ENCODE peak calls at places on chromosomes 1 and 21, in ten cellular contexts. M is fibroblast of mammary gland; L is GM12864; K is CD8-positive, alpha-beta T cell; S is A673; W is cardiac muscle cell; T is body of pancreas; Z is foreskin fibroblast; P is AG04450; O is heart right ventricle. H is an unnamed sample.

GRCh38 chr1:5836776-5837440 is 155.3 kb downstream of the NPHP4 start:
- DNase-seq in T (peak), W (no peak), M (no peak), P (no peak), L (no peak), K (no peak), O (no peak), S (no peak), Z (no peak), H (no peak)

GRCh38 chr1:167219194-167219593 is 1.5 kb upstream of the POU2F1 start:
- DNase-seq in P (no peak), S (no peak), T (no peak), Z (no peak), L (no peak), W (no peak), M (no peak), O (no peak), K (no peak), H (no peak)

GRCh38 chr21:41361053-41361785 is 608 bp upstream of the MX2 start:
- DNase-seq in M (no peak), T (no peak), K (no peak), S (no peak), Z (no peak), P (no peak), O (no peak), L (no peak), W (peak), H (no peak)

GRCh38 chr1:81254560-81254959 is 546.2 kb upstream of the ADGRL2 start:
- DNase-seq in Z (peak), P (no peak), S (no peak), M (peak), O (no peak), T (no peak), L (no peak), K (no peak), W (peak), H (no peak)

GRCh38 chr1:62111084-62111483 is 83.6 kb upstream of the L1TD1 start:
- DNase-seq in L (no peak), O (no peak), T (no peak), S (peak), W (no peak), M (no peak), Z (no peak), P (no peak), K (no peak), H (no peak)

GRCh38 chr1:84776639-84777038 is 86.4 kb upstream of the SSX2IP start:
- DNase-seq in P (no peak), S (no peak), K (no peak), M (peak), Z (peak), T (no peak), O (no peak), L (no peak), W (no peak), H (no peak)

GRCh38 chr21:43193651-43194302 is 25.0 kb downstream of the CRYAA start:
- DNase-seq in T (peak), M (peak), S (no peak), W (peak), Z (peak), K (peak), O (peak), P (peak), L (no peak), H (no peak)

GRCh38 chr1:21490774-21491482 is 18.3 kb upstream of the ALPL start:
- DNase-seq in T (peak), K (no peak), W (peak), O (no peak), M (peak), S (peak), P (no peak), Z (peak), L (no peak), H (no peak)

GRCh38 chr1:67561704-67562113 is 123.3 kb upstream of the GADD45A start:
- DNase-seq in Z (peak), K (peak), T (peak), W (peak), S (peak), O (peak), M (peak), P (peak), L (peak), H (peak)

GRCh38 chr1:81702903-81703302 is 97.8 kb upstream of the ADGRL2 start:
- DNase-seq in S (no peak), Z (peak), L (no peak), W (peak), T (no peak), K (no peak), O (no peak), P (peak), M (peak), H (peak)

GRCh38 chr1:110211503-110212164 is 1.5 kb downstream of the KCNC4 start:
- DNase-seq in M (no peak), P (no peak), S (no peak), O (no peak), W (no peak), Z (no peak), L (no peak), K (no peak), T (no peak), H (no peak)

GRCh38 chr1:93623875-93624274 is 57.8 kb downstream of the BCAR3 start:
- DNase-seq in T (no peak), P (no peak), Z (peak), L (no peak), W (peak), K (no peak), M (peak), O (no peak), S (no peak), H (no peak)

GRCh38 chr1:58819719-58820118 is 35.9 kb upstream of the JUN start:
- DNase-seq in L (no peak), T (no peak), M (no peak), W (no peak), P (no peak), K (no peak), Z (no peak), O (no peak), S (no peak), H (no peak)

GRCh38 chr1:162062542-162063015 is 6.9 kb upstream of the NOS1AP start:
- DNase-seq in O (no peak), Z (peak), L (no peak), P (peak), W (peak), T (no peak), M (peak), S (peak), K (no peak), H (peak)

GRCh38 chr1:164064501-164064900 is 494.5 kb upstream of the PBX1 start:
- DNase-seq in T (no peak), Z (peak), M (peak), P (no peak), L (no peak), O (no peak), K (no peak), S (no peak), W (peak), H (no peak)

GRCh38 chr1:3133671-3134070 is 64.7 kb downstream of the PRDM16 start:
- DNase-seq in T (peak), O (no peak), L (no peak), P (no peak), W (no peak), Z (no peak), K (no peak), M (no peak), S (no peak), H (no peak)

GRCh38 chr1:168465942-168466702 is 77.7 kb downstream of the XCL2 start:
- DNase-seq in T (peak), S (peak), P (peak), Z (peak), W (peak), L (peak), M (peak), K (peak), O (peak), H (peak)

GRCh38 chr21:36115138-36115710 is 19.7 kb upstream of the CBR3 start:
- DNase-seq in Z (no peak), K (no peak), S (no peak), M (no peak), T (no peak), O (no peak), W (no peak), P (no peak), L (no peak), H (no peak)

GRCh38 chr1:61253059-61253735 is 170.8 kb downstream of the NFIA start:
- DNase-seq in Z (peak), S (peak), P (no peak), O (peak), T (peak), M (peak), K (no peak), W (peak), L (peak), H (no peak)

GRCh38 chr21:41712201-41712600 is 54.7 kb downstream of the RIPK4 start:
- DNase-seq in Z (no peak), W (no peak), T (no peak), M (no peak), P (no peak), K (no peak), S (no peak), O (no peak), L (no peak), H (no peak)

GRCh38 chr1:22518379-22518778 is 44.9 kb upstream of the EPHA8 start:
- DNase-seq in S (no peak), P (no peak), T (no peak), W (no peak), M (no peak), L (no peak), Z (no peak), O (no peak), K (no peak), H (no peak)

GRCh38 chr1:181104790-181105133 is 16.3 kb downstream of the IER5 start:
- DNase-seq in P (no peak), T (peak), Z (peak), S (peak), M (no peak), O (no peak), L (no peak), W (no peak), K (peak), H (no peak)

GRCh38 chr1:178150610-178151009 is 56.7 kb downstream of the RASAL2 start:
- DNase-seq in Z (no peak), W (no peak), P (no peak), S (no peak), O (no peak), L (no peak), K (no peak), T (no peak), M (peak), H (no peak)

GRCh38 chr1:192053661-192054060 is 104.6 kb upstream of the RGS18 start:
- DNase-seq in Z (no peak), W (no peak), P (no peak), K (no peak), M (no peak), O (no peak), L (no peak), S (peak), T (no peak), H (peak)

GRCh38 chr1:26401891-26402290 is 8.7 kb upstream of the LIN28A start:
- DNase-seq in T (no peak), L (no peak), P (no peak), M (no peak), Z (no peak), W (no peak), O (no peak), K (no peak), S (no peak), H (no peak)

GRCh38 chr1:81681570-81681969 is 119.2 kb upstream of the ADGRL2 start:
- DNase-seq in T (peak), M (peak), Z (peak), O (no peak), L (no peak), S (no peak), P (no peak), K (no peak), W (peak), H (no peak)

GRCh38 chr1:92274939-92275338 is 23.8 kb downstream of the GLMN start:
- DNase-seq in T (no peak), S (no peak), O (no peak), Z (no peak), L (no peak), M (peak), W (no peak), K (no peak), P (no peak), H (no peak)

GRCh38 chr1:9691108-9691445 is 39.5 kb downstream of the PIK3CD start:
- DNase-seq in M (peak), T (no peak), L (no peak), P (no peak), Z (peak), S (no peak), O (no peak), K (peak), W (peak), H (no peak)

GRCh38 chr1:163290025-163290610 is 31.6 kb upstream of the NUF2 start:
- DNase-seq in T (no peak), O (no peak), L (no peak), M (peak), K (no peak), P (peak), Z (peak), W (peak), S (peak), H (no peak)

GRCh38 chr1:9763914-9764313 is 59.9 kb downstream of the CLSTN1 start:
- DNase-seq in M (no peak), W (no peak), T (no peak), S (no peak), P (no peak), O (no peak), L (no peak), Z (no peak), K (no peak), H (no peak)

GRCh38 chr1:154896811-154897286 is 26.8 kb upstream of the KCNN3 start:
- DNase-seq in P (no peak), K (no peak), T (no peak), Z (no peak), M (no peak), O (no peak), W (no peak), S (no peak), L (no peak), H (no peak)

GRCh38 chr21:44701541-44701940 is 4.6 kb downstream of the KRTAP10-12 start:
- DNase-seq in W (no peak), L (no peak), P (no peak), S (no peak), K (no peak), O (no peak), M (no peak), T (no peak), Z (no peak), H (no peak)

GRCh38 chr1:196590012-196590708 is 18.1 kb downstream of the KCNT2 start:
- DNase-seq in P (no peak), M (no peak), W (no peak), S (no peak), T (no peak), Z (no peak), K (no peak), L (no peak), O (no peak), H (no peak)

GRCh38 chr1:2132222-2133038 is 62.1 kb downstream of the FAAP20 start:
- DNase-seq in T (peak), K (peak), W (peak), O (peak), L (no peak), P (no peak), M (peak), S (peak), Z (peak), H (no peak)
- TF ChIP-seq CTCF in T (no peak), K (no peak), W (peak), O (peak), L (no peak), P (peak), M (peak), S (peak), Z (peak), H (peak)

DNA sequence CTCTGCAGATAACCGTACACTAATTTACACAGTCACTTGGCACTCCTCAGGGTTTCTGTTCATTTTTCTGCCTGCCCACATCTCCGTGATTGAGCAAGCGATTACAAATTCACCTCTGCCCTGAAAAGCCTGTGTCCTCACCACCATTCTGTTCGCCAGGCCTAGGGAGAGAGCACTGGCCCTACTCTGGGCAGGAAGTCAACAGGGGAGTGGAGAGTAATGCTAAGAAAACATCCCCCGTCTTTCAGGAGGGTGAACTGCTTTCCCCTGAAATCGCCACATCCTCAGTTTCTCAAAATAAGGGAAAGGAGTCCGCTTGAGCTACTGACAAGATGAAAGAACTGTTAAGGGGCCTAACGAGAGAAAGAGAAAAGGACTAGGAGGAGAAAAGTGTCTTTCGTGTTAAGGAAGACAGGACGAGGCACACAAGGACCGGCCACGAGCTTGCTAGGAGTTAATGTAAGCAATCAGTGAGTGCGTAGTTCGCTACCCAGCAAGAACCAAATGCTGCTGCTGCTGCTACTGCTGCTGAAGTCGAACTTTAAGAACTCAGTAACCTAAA is 632 bp downstream of the PEX19 start:
- DNase-seq in S (peak), L (no peak), O (no peak), T (no peak), K (no peak), W (peak), M (peak), Z (peak), P (peak), H (no peak)
- H3K4me3 ChIP-seq in S (peak), L (peak), O (peak), T (peak), K (peak), W (peak), M (peak), Z (peak), P (peak), H (peak)

GRCh38 chr1:51192213-51192843 is 43.7 kb upstream of the RNF11 start:
- DNase-seq in M (peak), S (peak), Z (peak), W (peak), T (peak), K (peak), P (peak), L (peak), O (peak), H (peak)

GRCh38 chr1:51188230-51188629 is 47.8 kb upstream of the RNF11 start:
- DNase-seq in S (no peak), L (no peak), P (no peak), K (no peak), W (no peak), T (no peak), O (no peak), M (no peak), Z (no peak), H (no peak)

GRCh38 chr1:51193564-51193963 is 42.5 kb upstream of the RNF11 start:
- DNase-seq in K (no peak), W (no peak), Z (no peak), L (no peak), T (no peak), M (no peak), P (no peak), S (no peak), O (no peak), H (no peak)

GRCh38 chr1:51190996-51191395 is 45.1 kb upstream of the RNF11 start:
- DNase-seq in Z (no peak), O (no peak), P (no peak), W (no peak), S (no peak), L (no peak), T (no peak), M (no peak), K (no peak), H (no peak)

DNA sequence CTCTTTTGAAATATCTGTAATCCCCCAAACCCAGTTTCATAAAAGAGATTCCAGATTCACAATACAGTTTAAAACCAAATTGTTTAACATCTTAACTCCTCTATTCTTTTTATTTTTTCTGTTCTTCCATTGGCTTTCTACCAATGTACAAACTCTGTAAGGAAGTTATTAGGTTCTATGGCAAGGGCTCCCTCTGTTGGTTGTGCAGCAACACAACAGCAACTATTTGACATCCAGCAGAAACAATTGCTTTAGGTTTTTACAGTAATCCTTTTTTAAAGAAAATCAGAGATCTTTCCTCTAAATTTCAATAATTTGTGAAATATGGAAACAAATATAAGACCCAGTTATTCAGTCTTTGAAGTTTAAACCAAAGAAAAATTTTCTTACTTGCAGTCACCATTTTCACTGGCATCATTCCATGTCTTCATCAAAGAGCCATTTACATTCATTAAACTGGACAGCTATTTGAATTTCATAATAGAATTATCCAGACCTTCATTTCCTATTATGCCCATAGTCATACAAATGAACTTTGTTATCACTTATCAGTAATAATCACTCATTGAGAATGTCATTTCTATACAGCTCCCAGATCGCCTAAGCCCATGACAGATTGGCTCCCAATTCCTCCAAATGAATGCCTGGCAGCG is 46.5 kb upstream of the RNF11 start:
- DNase-seq in S (peak), Z (peak), L (peak), M (peak), K (peak), O (peak), T (peak), P (peak), W (peak), H (peak)
- TF ChIP-seq CTCF in S (peak), Z (peak), L (peak), M (peak), K (peak), O (peak), T (peak), P (peak), W (peak), H (peak)

GRCh38 chr21:32828908-32829307 is 57.4 kb upstream of the PAXBP1 start:
- DNase-seq in Z (no peak), W (no peak), O (no peak), P (no peak), S (no peak), L (no peak), T (no peak), M (no peak), K (no peak), H (no peak)

GRCh38 chr21:32824950-32825349 is 53.4 kb upstream of the PAXBP1 start:
- DNase-seq in O (no peak), K (no peak), T (no peak), S (no peak), L (no peak), P (no peak), W (no peak), M (no peak), Z (no peak), H (no peak)

GRCh38 chr21:32829504-32829903 is 57.9 kb upstream of the PAXBP1 start:
- DNase-seq in L (no peak), Z (no peak), T (no peak), O (no peak), S (no peak), W (no peak), K (no peak), P (no peak), M (no peak), H (no peak)

GRCh38 chr21:32826317-32827167 is 55.0 kb upstream of the PAXBP1 start:
- DNase-seq in T (peak), P (peak), S (peak), W (peak), M (peak), O (peak), L (peak), K (peak), Z (peak), H (peak)
- H3K4me3 ChIP-seq in T (no peak), P (no peak), S (no peak), W (no peak), M (no peak), O (no peak), L (no peak), K (no peak), Z (no peak), H (no peak)

GRCh38 chr1:65458730-65459396 is 38.4 kb downstream of the LEPR start:
- DNase-seq in Z (no peak), S (no peak), M (peak), K (no peak), L (no peak), P (no peak), T (no peak), W (no peak), O (no peak), H (no peak)

GRCh38 chr1:65456481-65456880 is 36.0 kb downstream of the LEPR start:
- DNase-seq in W (no peak), T (no peak), O (no peak), Z (no peak), L (no peak), S (no peak), K (no peak), P (no peak), M (no peak), H (no peak)

GRCh38 chr1:65457868-65458267 is 37.4 kb downstream of the LEPR start:
- DNase-seq in O (no peak), P (no peak), K (no peak), W (no peak), S (no peak), M (no peak), Z (no peak), L (no peak), T (no peak), H (no peak)

GRCh38 chr1:65459397-65459768 is 38.9 kb downstream of the LEPR start:
- DNase-seq in K (no peak), Z (peak), O (no peak), W (peak), T (no peak), M (peak), P (no peak), L (no peak), S (peak), H (no peak)
- TF ChIP-seq CTCF in K (no peak), Z (peak), O (no peak), W (peak), T (peak), M (peak), P (peak), L (peak), S (peak), H (peak)

GRCh38 chr1:77970192-77970591 is 8.7 kb downstream of the FUBP1 start:
- DNase-seq in O (no peak), M (peak), K (no peak), L (no peak), P (no peak), T (no peak), S (no peak), Z (peak), W (no peak), H (no peak)

GRCh38 chr1:77975907-77976306 is 3.0 kb downstream of the FUBP1 start:
- DNase-seq in W (no peak), O (no peak), Z (no peak), L (no peak), K (no peak), M (no peak), T (no peak), S (no peak), P (no peak), H (no peak)

GRCh38 chr1:77975386-77975785 is 3.5 kb downstream of the FUBP1 start:
- DNase-seq in S (no peak), W (no peak), Z (peak), T (no peak), K (no peak), L (no peak), P (no peak), M (peak), O (no peak), H (no peak)

GRCh38 chr1:77976433-77977076 is 2.3 kb downstream of the FUBP1 start:
- DNase-seq in W (no peak), L (no peak), Z (no peak), O (no peak), T (no peak), P (no peak), M (no peak), S (peak), K (no peak), H (no peak)

GRCh38 chr1:77972080-77972479 is 6.8 kb downstream of the FUBP1 start:
- DNase-seq in K (no peak), M (no peak), L (no peak), S (no peak), O (no peak), Z (no peak), T (no peak), W (no peak), P (no peak), H (no peak)
- H3K4me3 ChIP-seq in K (no peak), M (no peak), L (no peak), S (no peak), O (no peak), Z (no peak), T (no peak), W (no peak), P (no peak), H (no peak)

H was measured in retinal pigment epithelial cell.